ENCODE peak calls at places on chromosome 1, in nine cellular contexts. M is memory B cell; L is GM23248; B is astrocyte; F is epithelial cell of proximal tubule; R is stimulated activated CD8-positive, alpha-beta memory T cell treated with anti-CD3 and anti-CD28 coated beads, Interleukin-15, amount 100 ng/mL, for 4 hours; D is kidney; J is NCI-H510A; X is small intestine. Q is an unnamed sample.

GRCh38 chr1:226199971-226200370 is 13.4 kb upstream of the ACBD3 start:
- DNase-seq in M (no peak), L (no peak), B (no peak), F (no peak), R (no peak), D (no peak), J (no peak), X (no peak), Q (no peak)

GRCh38 chr1:158112994-158113758 is 67.5 kb upstream of the CD1D start:
- DNase-seq in M (peak), L (peak), B (no peak), F (no peak), R (no peak), D (no peak), J (peak), X (peak), Q (peak)

GRCh38 chr1:117015701-117016100 is 14.1 kb downstream of the CD101 start:
- DNase-seq in M (no peak), L (no peak), B (no peak), F (no peak), R (no peak), D (no peak), J (no peak), X (no peak), Q (no peak)

GRCh38 chr1:243792401-243792800 is 57.6 kb downstream of the AKT3 start:
- DNase-seq in M (no peak), L (no peak), B (no peak), F (no peak), R (no peak), D (no peak), J (no peak), X (no peak), Q (no peak)

GRCh38 chr1:116105996-116106395 is 5.2 kb upstream of the MAB21L3 start:
- DNase-seq in M (no peak), L (no peak), B (no peak), F (no peak), R (no peak), D (no peak), J (no peak), X (no peak), Q (no peak)

GRCh38 chr1:185360714-185361113 is 43.7 kb upstream of the IVNS1ABP start:
- DNase-seq in M (no peak), L (peak), B (peak), F (no peak), R (no peak), D (no peak), J (no peak), X (no peak), Q (no peak)

GRCh38 chr1:171403396-171403795 is 81.9 kb upstream of the PRRC2C start:
- DNase-seq in M (no peak), L (peak), B (no peak), F (no peak), R (no peak), D (no peak), J (no peak), X (no peak), Q (no peak)

GRCh38 chr1:10402729-10403274 is 3.9 kb downstream of the PGD start:
- DNase-seq in M (no peak), L (peak), B (peak), F (no peak), R (no peak), D (no peak), J (no peak), X (no peak), Q (no peak)

GRCh38 chr1:205998457-205999241 is 4.5 kb downstream of the RAB7B start:
- DNase-seq in M (no peak), L (no peak), B (no peak), F (no peak), R (no peak), D (no peak), J (no peak), X (no peak), Q (no peak)

GRCh38 chr1:31936966-31937299 is 1.2 kb downstream of the PTP4A2 start:
- DNase-seq in M (no peak), L (peak), B (no peak), F (no peak), R (no peak), D (no peak), J (no peak), X (no peak), Q (no peak)

GRCh38 chr1:22919341-22920025 is 53.2 kb downstream of the LACTBL1 start:
- DNase-seq in M (no peak), L (peak), B (peak), F (peak), R (no peak), D (no peak), J (no peak), X (no peak), Q (no peak)

GRCh38 chr1:230105754-230106625 is 39.0 kb downstream of the GALNT2 start:
- DNase-seq in M (no peak), L (peak), B (peak), F (peak), R (no peak), D (no peak), J (no peak), X (peak), Q (peak)

GRCh38 chr1:51833700-51834099 is 44.8 kb downstream of the NRDC start:
- DNase-seq in M (no peak), L (peak), B (peak), F (no peak), R (no peak), D (no peak), J (no peak), X (no peak), Q (no peak)

GRCh38 chr1:67339623-67340343 is 32.1 kb downstream of the IL12RB2 start:
- DNase-seq in M (no peak), L (peak), B (peak), F (peak), R (no peak), D (no peak), J (peak), X (no peak), Q (no peak)

GRCh38 chr1:6171546-6172124 is 8.5 kb downstream of the CHD5 start:
- DNase-seq in M (no peak), L (peak), B (no peak), F (no peak), R (no peak), D (peak), J (no peak), X (no peak), Q (no peak)

GRCh38 chr1:183870351-183871077 is 65.6 kb downstream of the RGL1 start:
- DNase-seq in M (no peak), L (peak), B (no peak), F (no peak), R (no peak), D (peak), J (no peak), X (no peak), Q (no peak)

GRCh38 chr1:90557706-90558105 is 159.4 kb downstream of the BARHL2 start:
- DNase-seq in M (no peak), L (no peak), B (no peak), F (no peak), R (no peak), D (no peak), J (no peak), X (no peak), Q (no peak)